ENCODE peak calls at places on chromosomes 2 and 18, in six cellular contexts. U, J, C, A, Y and P are unnamed samples.

GRCh38 chr2:241064008-241064801 is 37.9 kb downstream of the MTERF4 start:
- DNase-seq in A (no peak), U (peak; percentile 80), J (peak; percentile 64), Y (peak; percentile 71), C (no peak), P (peak; percentile 51)

GRCh38 chr2:109467701-109468100 is 146.1 kb downstream of the SEPTIN10 start:
- DNase-seq in Y (no peak), U (no peak), J (peak; percentile 0), A (no peak), C (no peak), P (peak; percentile 20)

GRCh38 chr2:120066708-120067547 is 54.1 kb downstream of the EPB41L5 start:
- DNase-seq in A (no peak), Y (no peak), J (no peak), C (no peak), U (no peak), P (no peak)

GRCh38 chr2:46512185-46512584 is 32.8 kb downstream of the TMEM247 start:
- DNase-seq in C (no peak), U (peak; percentile 17), A (no peak), J (no peak), Y (no peak), P (no peak)

GRCh38 chr18:22848618-22849017 is 84.5 kb upstream of the RBBP8 start:
- DNase-seq in Y (no peak), A (no peak), U (no peak), C (no peak), J (no peak), P (no peak)

GRCh38 chr2:158154596-158154995 is 52.9 kb downstream of the UPP2 start:
- DNase-seq in J (no peak), C (no peak), A (no peak), Y (no peak), U (no peak), P (no peak)

GRCh38 chr2:179536185-179536584 is 271.6 kb upstream of the SESTD1 start:
- DNase-seq in U (no peak), C (peak; percentile 16), Y (no peak), J (no peak), A (no peak), P (no peak)

GRCh38 chr2:127615511-127616166 is 30.3 kb upstream of the GPR17 start:
- DNase-seq in C (no peak), A (no peak), J (peak; percentile 3), U (peak; percentile 38), Y (peak; percentile 21), P (peak; percentile 12)

GRCh38 chr2:74513605-74514367 is 464 bp upstream of the TLX2 start:
- DNase-seq in J (no peak), C (no peak), Y (no peak), U (peak; percentile 69), A (no peak), P (peak; percentile 60)

GRCh38 chr2:21161122-21161521 is 37.4 kb downstream of the TDRD15 start:
- DNase-seq in C (no peak), U (no peak), Y (no peak), J (no peak), A (no peak), P (no peak)

GRCh38 chr2:177010134-177010533 is 202.5 kb upstream of the HNRNPA3 start:
- DNase-seq in J (no peak), A (no peak), U (no peak), Y (no peak), C (no peak), P (no peak)

DNA sequence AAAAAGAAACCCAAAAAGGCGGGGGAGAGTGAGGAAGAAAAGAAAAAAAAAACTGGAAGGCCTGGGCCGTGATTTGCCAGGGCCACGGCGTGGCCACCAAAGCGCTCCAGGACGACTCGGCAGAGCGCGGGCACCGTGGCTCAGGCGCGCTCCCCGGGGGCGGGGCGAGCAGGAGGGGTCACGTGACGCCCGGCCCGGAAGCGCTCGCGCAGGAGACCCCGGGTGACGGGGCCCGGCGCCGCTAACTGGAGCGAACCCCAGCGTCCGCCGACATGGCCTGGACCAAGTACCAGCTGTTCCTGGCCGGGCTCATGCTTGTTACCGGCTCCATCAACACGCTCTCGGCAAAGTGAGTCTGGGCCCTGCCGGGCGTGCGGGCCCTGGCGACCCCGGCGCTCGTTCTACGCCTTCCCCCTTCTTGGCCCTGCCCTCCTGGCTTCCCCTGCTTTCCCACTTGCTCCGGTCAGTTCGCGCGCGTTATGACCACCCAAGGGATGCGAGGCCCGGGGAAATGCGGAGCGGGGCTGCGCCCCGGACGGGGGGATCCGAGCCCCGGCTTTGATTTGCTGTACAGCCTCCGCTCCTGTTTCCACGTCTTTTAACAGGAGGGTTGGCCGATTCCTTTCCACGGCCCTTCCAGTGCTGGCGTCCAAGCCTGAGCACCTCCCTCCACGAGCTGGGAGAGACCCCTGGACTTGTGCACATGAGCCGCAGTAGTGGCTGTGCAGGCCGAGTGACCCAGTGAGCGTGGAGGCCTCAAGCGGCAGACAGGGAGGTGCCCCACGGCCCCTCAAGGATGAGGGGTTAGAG is at the start of gene SLC35F6:
- DNase-seq in C (peak; percentile 64), J (peak; percentile 87), A (peak; percentile 77), Y (peak; percentile 89), U (peak; percentile 86), P (peak; percentile 92)
- TF ChIP-seq POLR2A in C (peak; percentile 92), J (peak; percentile 83), A (peak; percentile 87), Y (peak; percentile 90), U (no peak), P (peak; percentile 75)

GRCh38 chr2:39663187-39663930 is 2.4 kb upstream of the TMEM178A start:
- DNase-seq in Y (no peak), A (no peak), C (no peak), J (no peak), U (no peak), P (no peak)
- TF ChIP-seq CTCF in Y (no peak), A (no peak), C (no peak), J (no peak), U (no peak), P (no peak)

GRCh38 chr2:211652366-211652765 is 886.2 kb downstream of the ERBB4 start:
- DNase-seq in A (no peak), Y (no peak), C (no peak), J (no peak), U (no peak), P (no peak)

GRCh38 chr2:211649331-211649730 is 889.3 kb downstream of the ERBB4 start:
- DNase-seq in C (no peak), J (no peak), U (no peak), Y (no peak), A (no peak), P (no peak)

DNA sequence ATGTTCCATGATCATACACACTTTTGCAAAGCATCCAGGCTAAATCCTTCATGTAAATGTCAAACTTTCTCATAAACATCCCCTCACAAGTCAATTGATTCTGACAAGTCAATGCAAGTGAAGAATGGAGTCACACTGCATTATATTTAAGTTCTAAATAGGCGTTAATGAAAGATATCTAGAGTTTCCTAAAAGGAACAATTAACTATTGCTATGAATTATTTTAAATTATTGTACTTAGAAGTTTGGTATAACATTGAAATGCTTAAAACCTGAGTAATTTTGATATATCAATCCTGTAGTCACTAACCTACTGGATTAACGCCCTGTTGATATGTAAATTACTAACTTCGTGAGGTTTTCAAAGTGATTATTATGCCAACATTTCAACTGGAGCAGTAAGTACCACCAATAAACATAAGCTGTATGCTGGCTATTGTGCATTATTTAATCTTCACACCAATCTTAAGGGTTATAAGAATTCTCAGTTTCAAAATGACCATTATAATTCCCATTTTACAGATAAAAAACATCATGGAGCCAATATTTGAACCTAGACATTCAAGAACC is 884.3 kb downstream of the ERBB4 start:
- DNase-seq in A (no peak), J (no peak), U (no peak), C (no peak), Y (no peak), P (no peak)
- TF ChIP-seq EP300 in A (no peak), J (no peak), U (no peak), C (no peak), Y (no peak), P (no peak)

GRCh38 chr2:151671198-151671597 is 63.1 kb downstream of the NEB start:
- DNase-seq in U (no peak), C (no peak), Y (no peak), A (no peak), J (no peak), P (no peak)

GRCh38 chr2:151668737-151669136 is 65.5 kb downstream of the NEB start:
- DNase-seq in J (no peak), A (no peak), Y (no peak), C (no peak), U (no peak), P (no peak)

GRCh38 chr2:151670346-151670745 is 63.9 kb downstream of the NEB start:
- DNase-seq in J (no peak), Y (no peak), C (no peak), A (no peak), U (no peak), P (no peak)

GRCh38 chr2:151669585-151670081 is 64.6 kb downstream of the NEB start:
- DNase-seq in C (no peak), U (no peak), J (no peak), Y (no peak), A (no peak), P (no peak)

GRCh38 chr2:151672277-151672676 is 62.0 kb downstream of the NEB start:
- DNase-seq in Y (no peak), C (no peak), J (no peak), U (no peak), A (no peak), P (no peak)
- TF ChIP-seq POLR2A in Y (no peak), C (no peak), J (no peak), U (no peak), A (no peak), P (no peak)

GRCh38 chr2:223647258-223647952 is 45.2 kb upstream of the SCG2 start:
- DNase-seq in C (no peak), U (no peak), J (no peak), A (no peak), Y (no peak), P (no peak)
- TF ChIP-seq CTCF in C (no peak), U (no peak), J (no peak), A (no peak), Y (no peak), P (no peak)

GRCh38 chr2:204737296-204737695 is 192.0 kb downstream of the PARD3B start:
- DNase-seq in A (no peak), C (no peak), U (no peak), J (no peak), Y (no peak), P (no peak)
- TF ChIP-seq EP300 in A (no peak), C (no peak), U (no peak), J (no peak), Y (no peak), P (no peak)